ENCODE peak calls at places on chromosomes 4 and X, in eight cellular contexts. C, E, D, V, B, M, L and U are unnamed samples.
A peak's percentile ranks its signal among the peaks of the same experiment; 100 is the strongest.

GRCh38 chr4:13047591-13047990 is 436.5 kb downstream of the RAB28 start:
- DNase-seq in M (no peak), D (no peak), V (no peak), L (no peak), B (no peak), E (no peak), C (no peak), U (no peak)

GRCh38 chr4:17642404-17642783 is 28.0 kb downstream of the MED28 start:
- DNase-seq in L (no peak), M (no peak), E (no peak), C (no peak), D (no peak), V (no peak), B (no peak), U (no peak)

GRCh38 chr4:183140911-183141320 is 41.9 kb downstream of the WWC2 start:
- DNase-seq in V (no peak), M (no peak), B (no peak), E (no peak), D (no peak), L (no peak), C (no peak), U (no peak)

GRCh38 chr4:36255575-36255974 is 11.3 kb upstream of the ARAP2 start:
- DNase-seq in M (no peak), D (no peak), V (no peak), E (no peak), L (no peak), B (no peak), C (peak; percentile 30), U (no peak)

GRCh38 chr4:112951362-112951962 is 98.0 kb upstream of the ANK2 start:
- DNase-seq in L (no peak), D (no peak), B (no peak), C (no peak), M (no peak), E (no peak), V (no peak), U (no peak)

GRCh38 chrX:120791013-120791643 is 84.5 kb downstream of the CT47B1 start:
- DNase-seq in V (peak; percentile 78), L (peak; percentile 77), B (peak; percentile 75), D (peak; percentile 69), C (peak; percentile 10), E (peak; percentile 55), M (peak; percentile 68), U (peak; percentile 83)

GRCh38 chr4:55345054-55345453 is 988 bp upstream of the SRD5A3 start:
- DNase-seq in B (no peak), L (no peak), E (no peak), V (no peak), M (no peak), C (no peak), D (no peak), U (no peak)

GRCh38 chr4:74096265-74096980 is 2.6 kb downstream of the CXCL2 start:
- DNase-seq in V (no peak), E (no peak), D (no peak), M (no peak), C (no peak), B (no peak), L (no peak), U (no peak)

GRCh38 chrX:9614016-9614415 is 149.2 kb downstream of the TBL1X start:
- DNase-seq in L (no peak), B (no peak), D (no peak), C (no peak), E (no peak), M (no peak), V (no peak), U (no peak)

GRCh38 chr4:47705326-47705981 is 132.4 kb downstream of the CORIN start:
- DNase-seq in E (no peak), D (no peak), M (no peak), L (no peak), V (no peak), B (no peak), C (no peak), U (no peak)

GRCh38 chr4:105196523-105197145 is 50.0 kb downstream of the TET2 start:
- DNase-seq in V (no peak), E (no peak), D (no peak), C (peak; percentile 23), M (no peak), B (no peak), L (no peak), U (peak; percentile 20)

GRCh38 chr4:118811008-118811764 is 24.7 kb downstream of the SEC24D start:
- DNase-seq in E (no peak), M (no peak), V (no peak), B (no peak), C (no peak), L (no peak), D (no peak), U (no peak)

GRCh38 chr4:146142768-146143167 is 32.8 kb upstream of the LSM6 start:
- DNase-seq in D (no peak), V (no peak), L (no peak), B (no peak), E (no peak), M (no peak), C (no peak), U (no peak)

GRCh38 chr4:89914609-89915008 is 20.0 kb downstream of the MMRN1 start:
- DNase-seq in D (no peak), B (no peak), C (no peak), M (no peak), E (no peak), V (no peak), L (no peak), U (no peak)

GRCh38 chrX:13110427-13111324 is 66.3 kb upstream of the FAM9C start:
- DNase-seq in E (peak; percentile 57), D (no peak), C (peak; percentile 58), M (peak; percentile 85), B (peak; percentile 83), L (no peak), V (peak; percentile 50), U (no peak)

GRCh38 chr4:1855334-1856070 is 454 bp downstream of the LETM1 start:
- DNase-seq in C (peak; percentile 51), V (peak; percentile 33), B (no peak), D (peak; percentile 62), E (no peak), L (peak; percentile 54), M (no peak), U (peak; percentile 41)

GRCh38 chr4:147482281-147482680 is 1.4 kb downstream of the EDNRA start:
- DNase-seq in E (no peak), D (no peak), B (no peak), V (no peak), L (no peak), C (no peak), M (no peak), U (no peak)

GRCh38 chr4:55435136-55435535 is 39.4 kb downstream of the TMEM165 start:
- DNase-seq in C (no peak), B (no peak), M (no peak), L (no peak), V (no peak), D (no peak), E (no peak), U (no peak)

GRCh38 chrX:72394518-72395163 is 88.9 kb upstream of the CITED1 start:
- DNase-seq in L (peak; percentile 46), V (no peak), D (no peak), B (no peak), E (no peak), M (no peak), C (no peak), U (peak; percentile 44)

GRCh38 chr4:140793291-140793690 is 37.1 kb upstream of the TBC1D9 start:
- DNase-seq in M (no peak), E (no peak), V (no peak), C (no peak), B (no peak), L (no peak), D (no peak), U (no peak)

GRCh38 chr4:123043013-123043412 is 120.6 kb upstream of the NUDT6 start:
- DNase-seq in V (no peak), D (no peak), E (no peak), M (no peak), C (no peak), L (no peak), B (no peak), U (no peak)

GRCh38 chr4:123050014-123050413 is 127.6 kb upstream of the NUDT6 start:
- DNase-seq in E (no peak), V (no peak), M (no peak), C (no peak), D (no peak), B (no peak), L (no peak), U (no peak)

GRCh38 chr4:123043793-123044425 is 121.5 kb upstream of the NUDT6 start:
- DNase-seq in L (no peak), E (no peak), C (no peak), M (no peak), D (no peak), B (no peak), V (no peak), U (no peak)

GRCh38 chr4:123042095-123042494 is 119.7 kb upstream of the NUDT6 start:
- DNase-seq in V (no peak), C (no peak), E (no peak), L (no peak), B (no peak), D (no peak), M (no peak), U (no peak)

GRCh38 chr4:123046096-123046495 is 123.7 kb upstream of the NUDT6 start:
- DNase-seq in B (no peak), E (no peak), V (no peak), D (no peak), M (no peak), C (no peak), L (no peak), U (no peak)
- H3K9me3 ChIP-seq in B (peaks cover 54% of the 10 kb centered on the region), E (no peaks in the 10 kb centered on the region), V (no peaks in the 10 kb centered on the region), D (no peaks in the 10 kb centered on the region), M (no peaks in the 10 kb centered on the region), C (peaks cover 26% of the 10 kb centered on the region), L (no peaks in the 10 kb centered on the region), U (no peaks in the 10 kb centered on the region)

GRCh38 chr4:78660559-78660958 is 109.0 kb downstream of the ANXA3 start:
- DNase-seq in D (no peak), E (no peak), V (no peak), B (no peak), L (no peak), M (no peak), C (no peak), U (no peak)
- H3K4me1 ChIP-seq in D (peaks cover 7% of the 10 kb centered on the region), E (no peaks in the 10 kb centered on the region), V (peaks cover 9% of the 10 kb centered on the region), B (peaks cover 3% of the 10 kb centered on the region), L (no peaks in the 10 kb centered on the region), M (no peaks in the 10 kb centered on the region), C (peaks cover 10% of the 10 kb centered on the region), U (no peaks in the 10 kb centered on the region)

GRCh38 chrX:151981129-151981528 is 6.7 kb upstream of the GABRE start:
- DNase-seq in B (no peak), C (no peak), D (no peak), L (no peak), M (no peak), E (no peak), V (no peak), U (no peak)
- H3K9me3 ChIP-seq in B (no peaks in the 10 kb centered on the region), C (no peaks in the 10 kb centered on the region), D (no peaks in the 10 kb centered on the region), L (no peaks in the 10 kb centered on the region), M (no peaks in the 10 kb centered on the region), E (no peaks in the 10 kb centered on the region), V (no peaks in the 10 kb centered on the region), U (no peaks in the 10 kb centered on the region)

DNA sequence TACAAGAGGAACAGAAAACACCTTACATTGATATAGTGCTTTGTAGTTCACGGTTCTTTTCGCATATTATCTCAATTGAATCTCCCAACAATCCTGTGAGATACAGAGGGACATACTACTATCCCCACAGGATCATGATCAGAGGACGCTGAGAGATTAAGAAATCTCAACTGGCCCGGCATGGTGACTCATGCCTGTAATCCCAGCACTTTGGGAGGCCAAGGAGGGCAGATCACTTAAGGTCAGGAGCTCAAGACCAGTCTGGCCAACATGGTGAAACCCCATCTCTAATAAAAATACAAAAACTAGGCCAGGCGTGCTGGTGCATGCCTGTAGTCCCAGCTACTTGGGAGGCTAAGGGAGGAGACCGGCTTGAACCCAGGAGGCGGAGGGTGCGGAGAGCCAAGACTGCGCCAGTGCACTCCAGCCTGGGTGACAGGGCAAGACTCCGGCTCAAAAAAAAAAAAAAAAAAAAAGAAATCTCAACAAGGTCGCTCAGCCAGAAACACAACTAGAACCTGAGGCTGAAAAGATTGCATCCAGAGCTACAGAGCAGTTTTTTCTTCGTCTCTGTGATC is 7.4 kb downstream of the APOO start:
- DNase-seq in C (no peak), L (no peak), D (no peak), V (no peak), B (peak; percentile 65), M (no peak), E (peak; percentile 25), U (no peak)
- H3K4me1 ChIP-seq in C (peaks cover 8% of the 10 kb centered on the region), L (no peaks in the 10 kb centered on the region), D (peaks cover 4% of the 10 kb centered on the region), V (peaks cover 7% of the 10 kb centered on the region), B (peaks cover 13% of the 10 kb centered on the region), M (no peaks in the 10 kb centered on the region), E (no peaks in the 10 kb centered on the region), U (peaks cover 16% of the 10 kb centered on the region)